ENCODE peak calls at places on chromosomes 3 and 15, in four cellular contexts. H, Y, U and D are unnamed samples.

GRCh38 chr15:39530446-39531342 is 50.2 kb upstream of the THBS1 start:
- DNase-seq in H (no peak), Y (no peak), U (no peak), D (no peak)

GRCh38 chr15:27244047-27244446 is 273.1 kb downstream of the GABRG3 start:
- DNase-seq in H (no peak), Y (no peak), U (no peak), D (no peak)

GRCh38 chr3:118943597-118943996 is 91.0 kb downstream of the IGSF11 start:
- DNase-seq in Y (no peak), H (peak), U (no peak), D (no peak)

GRCh38 chr3:10170915-10171478 is 6.3 kb downstream of the IRAK2 start:
- DNase-seq in Y (no peak), H (no peak), U (no peak), D (no peak)

GRCh38 chr15:22811640-22812039 is 25.2 kb downstream of the NIPA1 start:
- DNase-seq in H (peak), U (no peak), Y (peak), D (no peak)

GRCh38 chr3:132325103-132325606 is 7.9 kb downstream of the ACP3 start:
- DNase-seq in Y (no peak), U (no peak), H (no peak), D (no peak)

GRCh38 chr3:14231145-14231990 is 52.8 kb downstream of the LSM3 start:
- DNase-seq in Y (no peak), H (no peak), U (no peak), D (no peak)

GRCh38 chr3:12557472-12558105 is 702 bp downstream of the MKRN2 start:
- DNase-seq in U (no peak), Y (no peak), H (peak), D (no peak)

GRCh38 chr3:184663756-184664155 is 48.1 kb downstream of the MAGEF1 start:
- DNase-seq in Y (no peak), U (no peak), H (no peak), D (no peak)

GRCh38 chr3:100941451-100941850 is 51.8 kb downstream of the ABI3BP start:
- DNase-seq in U (no peak), H (no peak), Y (no peak), D (no peak)

GRCh38 chr15:75167588-75168076 is 34.0 kb upstream of the C15orf39 start:
- DNase-seq in H (peak), Y (no peak), U (no peak), D (peak)

GRCh38 chr3:15781637-15782402 is 16.0 kb downstream of the ANKRD28 start:
- DNase-seq in H (peak), U (no peak), Y (no peak), D (no peak)

GRCh38 chr3:6035626-6036025 is 825.3 kb upstream of the GRM7 start:
- DNase-seq in Y (no peak), H (no peak), U (no peak), D (no peak)

GRCh38 chr15:33243869-33244268 is 49.4 kb upstream of the FMN1 start:
- DNase-seq in U (no peak), H (peak), Y (no peak), D (no peak)

GRCh38 chr3:151085889-151086483 is 522 bp downstream of the MED12L start:
- DNase-seq in Y (peak), H (no peak), U (peak), D (no peak)

GRCh38 chr15:89278307-89278706 is 34.5 kb downstream of the FANCI start:
- DNase-seq in Y (no peak), H (no peak), U (no peak), D (no peak)

GRCh38 chr3:37631686-37632085 is 230.0 kb upstream of the CTDSPL start:
- DNase-seq in Y (no peak), H (no peak), U (no peak), D (peak)

GRCh38 chr3:70861234-70861633 is 548.8 kb upstream of the MDFIC2 start:
- DNase-seq in U (no peak), H (peak), Y (no peak), D (no peak)

GRCh38 chr3:179436517-179436916 is 14.8 kb downstream of the GNB4 start:
- DNase-seq in H (peak), Y (no peak), U (no peak), D (no peak)

GRCh38 chr15:91257755-91258435 is 157.8 kb downstream of the SV2B start:
- DNase-seq in Y (no peak), H (no peak), U (no peak), D (no peak)

GRCh38 chr3:196757876-196758739 is 18.5 kb downstream of the PAK2 start:
- DNase-seq in U (no peak), Y (no peak), H (peak), D (no peak)

GRCh38 chr15:63041982-63042878 is at the start of gene TPM1:
- DNase-seq in U (peak), H (peak), Y (peak), D (peak)

GRCh38 chr3:195900426-195901355 is 7.7 kb downstream of the TNK2 start:
- DNase-seq in Y (peak), U (peak), H (peak), D (peak)

GRCh38 chr15:64009798-64010241 is 36.5 kb downstream of the DAPK2 start:
- DNase-seq in Y (no peak), U (no peak), H (no peak), D (no peak)

GRCh38 chr3:183006396-183007002 is 26.2 kb upstream of the DCUN1D1 start:
- DNase-seq in U (no peak), H (no peak), Y (no peak), D (no peak)

GRCh38 chr15:82317091-82317489 is 32.2 kb downstream of the GOLGA6L10 start:
- DNase-seq in Y (no peak), H (no peak), U (no peak), D (no peak)

GRCh38 chr3:67646586-67647234 is 7.7 kb downstream of the SUCLG2 start:
- DNase-seq in H (peak), Y (no peak), U (no peak), D (no peak)

GRCh38 chr3:151085227-151085888 is at the start of gene MED12L:
- DNase-seq in Y (peak), U (peak), H (peak), D (no peak)

GRCh38 chr15:63985221-63986184 is 60.8 kb downstream of the DAPK2 start:
- DNase-seq in Y (peak), H (no peak), U (peak), D (no peak)

GRCh38 chr15:40769310-40770146 is at the start of gene C15orf62:
- DNase-seq in H (peak), Y (peak), U (no peak), D (no peak)

GRCh38 chr3:42020681-42021307 is 58.9 kb upstream of the ULK4 start:
- DNase-seq in U (no peak), Y (no peak), H (peak), D (no peak)

GRCh38 chr3:115982629-115983028 is 359.3 kb downstream of the GAP43 start:
- DNase-seq in Y (no peak), U (no peak), H (no peak), D (no peak)

GRCh38 chr15:88385078-88385700 is 82.0 kb downstream of the MRPL46 start:
- DNase-seq in U (no peak), H (no peak), Y (no peak), D (no peak)

GRCh38 chr15:51621917-51622268 is 678 bp downstream of the DMXL2 start:
- DNase-seq in H (peak), Y (peak), U (peak), D (no peak)

GRCh38 chr15:61169904-61170695 is 59.0 kb downstream of the RORA start:
- DNase-seq in Y (no peak), U (no peak), H (no peak), D (no peak)

GRCh38 chr3:167882057-167882667 is 146.6 kb downstream of the SERPINI1 start:
- DNase-seq in U (no peak), Y (no peak), H (peak), D (no peak)

GRCh38 chr3:70737656-70738309 is 425.3 kb upstream of the MDFIC2 start:
- DNase-seq in U (no peak), H (peak), Y (no peak), D (no peak)

GRCh38 chr3:46574881-46575576 is 8.9 kb upstream of the LRRC2 start:
- DNase-seq in H (no peak), U (no peak), Y (no peak), D (no peak)

GRCh38 chr3:46576899-46577298 is 10.8 kb upstream of the LRRC2 start:
- DNase-seq in H (no peak), U (no peak), Y (no peak), D (no peak)

GRCh38 chr3:46576386-46576785 is 10.3 kb upstream of the LRRC2 start:
- DNase-seq in H (no peak), U (no peak), Y (no peak), D (no peak)

GRCh38 chr3:46574263-46574662 is 8.2 kb upstream of the LRRC2 start:
- DNase-seq in H (no peak), U (no peak), Y (no peak), D (no peak)

GRCh38 chr3:46575577-46576222 is 9.6 kb upstream of the LRRC2 start:
- DNase-seq in H (no peak), Y (no peak), U (no peak), D (no peak)
- H3K4me3 ChIP-seq in H (no peak), Y (no peak), U (no peak), D (no peak)

GRCh38 chr3:65422154-65422553 is 616.6 kb downstream of the MAGI1 start:
- DNase-seq in U (no peak), Y (no peak), H (no peak), D (no peak)

GRCh38 chr3:65425880-65426279 is 612.8 kb downstream of the MAGI1 start:
- DNase-seq in Y (no peak), H (peak), U (no peak), D (no peak)
- TF ChIP-seq CTCF in Y (no peak), H (peak), U (peak), D (no peak)

DNA sequence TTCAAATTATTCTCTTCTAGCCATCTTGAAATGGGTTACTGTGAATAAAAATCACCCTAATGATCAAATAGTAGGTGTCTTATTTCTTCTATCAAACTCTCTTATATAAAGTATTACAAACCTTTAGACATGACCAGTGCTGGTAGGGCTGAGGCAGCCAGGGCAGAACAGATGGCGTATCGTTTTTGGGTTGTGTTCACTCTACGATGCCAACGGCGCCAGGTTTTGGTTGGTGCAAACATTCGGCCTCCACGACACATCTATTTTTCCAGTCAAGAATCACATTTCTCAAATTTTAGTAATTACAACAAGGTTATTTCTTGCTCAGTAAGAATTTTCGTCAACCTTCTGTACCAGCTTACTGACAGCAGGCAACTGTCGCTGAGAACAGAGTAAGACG is 2.2 kb downstream of the RPL4 start:
- DNase-seq in H (no peak), U (no peak), Y (no peak), D (no peak)
- H3K4me3 ChIP-seq in H (peak), U (no peak), Y (no peak), D (no peak)

GRCh38 chr3:52086939-52087675 is 30.7 kb upstream of the DUSP7 start:
- DNase-seq in Y (peak), U (no peak), H (peak), D (no peak)
- TF ChIP-seq CTCF in Y (no peak), U (no peak), H (no peak), D (no peak)